ENCODE peak calls at places on chromosome 19, in six cellular contexts. B, R, S, A, Z and G are unnamed samples.

GRCh38 chr19:50511069-50511822 is at the start of gene JOSD2:
- DNase-seq in A (peak; percentile 95), S (peak; percentile 99), Z (peak; percentile 97), R (peak; percentile 96), B (peak; percentile 98), G (peak; percentile 96)

GRCh38 chr19:55083004-55083850 is 7.6 kb downstream of the EPS8L1 start:
- DNase-seq in S (no peak), R (no peak), A (no peak), Z (no peak), B (no peak), G (no peak)

GRCh38 chr19:31278555-31279435 is 70.4 kb downstream of the TSHZ3 start:
- DNase-seq in S (no peak), A (no peak), Z (no peak), B (no peak), R (no peak), G (no peak)

GRCh38 chr19:35718345-35719041 is 690 bp downstream of the KMT2B start:
- DNase-seq in S (no peak), Z (no peak), B (peak; percentile 68), R (peak; percentile 52), A (no peak), G (peak; percentile 51)

GRCh38 chr19:34475026-34475974 is 6.3 kb upstream of the WTIP start:
- DNase-seq in Z (no peak), R (no peak), S (peak; percentile 92), B (no peak), A (no peak), G (no peak)

GRCh38 chr19:19459707-19460251 is 54.3 kb downstream of the GATAD2A start:
- DNase-seq in S (peak; percentile 84), Z (peak; percentile 41), A (no peak), B (peak; percentile 58), R (peak; percentile 45), G (peak; percentile 55)

GRCh38 chr19:3625996-3626472 is 556 bp downstream of the CACTIN start:
- DNase-seq in S (no peak), B (no peak), R (no peak), A (no peak), Z (no peak), G (no peak)

GRCh38 chr19:4495471-4495870 is 22.8 kb downstream of the PLIN4 start:
- DNase-seq in Z (no peak), S (no peak), A (no peak), R (no peak), B (no peak), G (no peak)

GRCh38 chr19:12666305-12667048 is at the start of the genes MAN2B1 and WDR83:
- DNase-seq in A (peak; percentile 66), B (peak; percentile 97), Z (peak; percentile 72), R (peak; percentile 75), S (peak; percentile 40), G (peak; percentile 95)

GRCh38 chr19:57786906-57787305 is 17.4 kb downstream of the ZNF586 start:
- DNase-seq in Z (no peak), B (no peak), A (no peak), S (no peak), R (no peak), G (no peak)

GRCh38 chr19:4896372-4896771 is 6.3 kb downstream of the ARRDC5 start:
- DNase-seq in Z (peak; percentile 32), S (peak; percentile 64), R (no peak), B (no peak), A (peak; percentile 10), G (no peak)

GRCh38 chr19:53466726-53467125 is 807 bp upstream of the ZNF813 start:
- DNase-seq in S (no peak), B (no peak), R (no peak), Z (no peak), A (no peak), G (no peak)

GRCh38 chr19:18006895-18007604 is 920 bp upstream of the ARRDC2 start:
- DNase-seq in S (peak; percentile 66), B (peak; percentile 87), Z (peak; percentile 88), R (peak; percentile 69), A (peak; percentile 63), G (peak; percentile 87)

GRCh38 chr19:4386038-4386782 is 14.1 kb downstream of the SH3GL1 start:
- DNase-seq in Z (peak; percentile 44), R (no peak), S (peak; percentile 52), B (no peak), A (no peak), G (no peak)

GRCh38 chr19:12464769-12465725 is 19.6 kb downstream of the ZNF709 start:
- DNase-seq in R (no peak), S (no peak), Z (no peak), A (no peak), B (no peak), G (no peak)

GRCh38 chr19:23402388-23402787 is 7.1 kb upstream of the ZNF91 start:
- DNase-seq in Z (no peak), A (no peak), R (no peak), B (no peak), S (no peak), G (no peak)

GRCh38 chr19:55156202-55157063 is 1.1 kb downstream of the TNNI3 start:
- DNase-seq in R (no peak), B (no peak), A (no peak), S (peak; percentile 62), Z (no peak), G (peak; percentile 72)

GRCh38 chr19:29256516-29256915 is 43.6 kb upstream of the UQCRFS1 start:
- DNase-seq in Z (no peak), A (no peak), S (no peak), R (no peak), B (no peak), G (no peak)

GRCh38 chr19:41425174-41426115 is 1.7 kb downstream of the B3GNT8 start:
- DNase-seq in Z (no peak), R (no peak), A (no peak), S (no peak), B (no peak), G (no peak)

GRCh38 chr19:38229585-38230073 is 5.6 kb upstream of the DPF1 start:
- DNase-seq in S (peak; percentile 77), Z (peak; percentile 40), R (peak; percentile 13), B (peak; percentile 88), A (peak; percentile 72), G (peak; percentile 92)

GRCh38 chr19:23949611-23950010 is 34.9 kb downstream of the ZNF726 start:
- DNase-seq in R (no peak), Z (no peak), A (no peak), B (no peak), S (peak; percentile 1), G (no peak)